ENCODE peak calls at places on chromosomes 1 and 21, in ten cellular contexts. One of them, this sample, is unnamed.
A peak's percentile ranks its signal among the peaks of the same experiment; 100 is the strongest.

GRCh38 chr1:205048382-205048781 is 5.4 kb downstream of the CNTN2 start:
- DNase-seq in neuronal stem cell: no peak
- DNase-seq in AML-193: no peak
- DNase-seq in activated CD4-positive, CD25-positive, alpha-beta regulatory T cell treated with anti-CD3 and anti-CD28 coated beads, Interleukin-2, amount 50 U/mL, for 16 hours: no peak
- DNase-seq in HFFc6: no peak
- DNase-seq in activated naive CD4-positive, alpha-beta T cell: no peak
- DNase-seq in iPS-NIHi11: no peak
- DNase-seq in cardiac muscle cell: no peak
- DNase-seq in prostate gland: no peak
- DNase-seq in NCI-H1694: peak; percentile 85
- DNase-seq in this sample: no peak

GRCh38 chr1:59879556-59879955 is 47.0 kb downstream of the CYP2J2 start:
- DNase-seq in neuronal stem cell: peak; percentile 54
- DNase-seq in AML-193: no peak
- DNase-seq in activated CD4-positive, CD25-positive, alpha-beta regulatory T cell treated with anti-CD3 and anti-CD28 coated beads, Interleukin-2, amount 50 U/mL, for 16 hours: no peak
- DNase-seq in HFFc6: peak; percentile 57
- DNase-seq in activated naive CD4-positive, alpha-beta T cell: peak; percentile 30
- DNase-seq in iPS-NIHi11: peak; percentile 75
- DNase-seq in cardiac muscle cell: peak; percentile 90
- DNase-seq in prostate gland: peak; percentile 78
- DNase-seq in NCI-H1694: peak; percentile 63
- DNase-seq in this sample: peak; percentile 75

GRCh38 chr1:230283678-230284077 is 142.5 kb downstream of the PGBD5 start:
- DNase-seq in neuronal stem cell: no peak
- DNase-seq in AML-193: no peak
- DNase-seq in activated CD4-positive, CD25-positive, alpha-beta regulatory T cell treated with anti-CD3 and anti-CD28 coated beads, Interleukin-2, amount 50 U/mL, for 16 hours: no peak
- DNase-seq in HFFc6: no peak
- DNase-seq in activated naive CD4-positive, alpha-beta T cell: no peak
- DNase-seq in iPS-NIHi11: no peak
- DNase-seq in cardiac muscle cell: no peak
- DNase-seq in prostate gland: no peak
- DNase-seq in NCI-H1694: no peak
- DNase-seq in this sample: no peak

GRCh38 chr1:39063191-39063590 is 37.0 kb downstream of the NDUFS5 start:
- DNase-seq in neuronal stem cell: no peak
- DNase-seq in AML-193: no peak
- DNase-seq in activated CD4-positive, CD25-positive, alpha-beta regulatory T cell treated with anti-CD3 and anti-CD28 coated beads, Interleukin-2, amount 50 U/mL, for 16 hours: no peak
- DNase-seq in HFFc6: no peak
- DNase-seq in activated naive CD4-positive, alpha-beta T cell: no peak
- DNase-seq in iPS-NIHi11: no peak
- DNase-seq in cardiac muscle cell: no peak
- DNase-seq in prostate gland: no peak
- DNase-seq in NCI-H1694: no peak
- DNase-seq in this sample: no peak

GRCh38 chr1:45563843-45564242 is 13.2 kb downstream of the AKR1A1 start:
- DNase-seq in neuronal stem cell: no peak
- DNase-seq in AML-193: no peak
- DNase-seq in activated CD4-positive, CD25-positive, alpha-beta regulatory T cell treated with anti-CD3 and anti-CD28 coated beads, Interleukin-2, amount 50 U/mL, for 16 hours: no peak
- DNase-seq in HFFc6: no peak
- DNase-seq in activated naive CD4-positive, alpha-beta T cell: no peak
- DNase-seq in iPS-NIHi11: no peak
- DNase-seq in cardiac muscle cell: no peak
- DNase-seq in prostate gland: no peak
- DNase-seq in NCI-H1694: no peak
- DNase-seq in this sample: no peak

GRCh38 chr21:15029077-15029476 is 35.7 kb downstream of the NRIP1 start:
- DNase-seq in neuronal stem cell: no peak
- DNase-seq in AML-193: no peak
- DNase-seq in activated CD4-positive, CD25-positive, alpha-beta regulatory T cell treated with anti-CD3 and anti-CD28 coated beads, Interleukin-2, amount 50 U/mL, for 16 hours: no peak
- DNase-seq in HFFc6: no peak
- DNase-seq in activated naive CD4-positive, alpha-beta T cell: no peak
- DNase-seq in iPS-NIHi11: no peak
- DNase-seq in cardiac muscle cell: no peak
- DNase-seq in prostate gland: no peak
- DNase-seq in NCI-H1694: no peak
- DNase-seq in this sample: no peak

GRCh38 chr1:207810173-207810572 is 58.3 kb downstream of the CD46 start:
- DNase-seq in neuronal stem cell: no peak
- DNase-seq in AML-193: no peak
- DNase-seq in activated CD4-positive, CD25-positive, alpha-beta regulatory T cell treated with anti-CD3 and anti-CD28 coated beads, Interleukin-2, amount 50 U/mL, for 16 hours: no peak
- DNase-seq in HFFc6: peak; percentile 91
- DNase-seq in activated naive CD4-positive, alpha-beta T cell: no peak
- DNase-seq in iPS-NIHi11: no peak
- DNase-seq in cardiac muscle cell: peak; percentile 44
- DNase-seq in prostate gland: no peak
- DNase-seq in NCI-H1694: no peak
- DNase-seq in this sample: no peak

GRCh38 chr1:4463631-4464030 is 190.8 kb upstream of the AJAP1 start:
- DNase-seq in neuronal stem cell: no peak
- DNase-seq in AML-193: no peak
- DNase-seq in activated CD4-positive, CD25-positive, alpha-beta regulatory T cell treated with anti-CD3 and anti-CD28 coated beads, Interleukin-2, amount 50 U/mL, for 16 hours: no peak
- DNase-seq in HFFc6: no peak
- DNase-seq in activated naive CD4-positive, alpha-beta T cell: no peak
- DNase-seq in iPS-NIHi11: no peak
- DNase-seq in cardiac muscle cell: no peak
- DNase-seq in prostate gland: no peak
- DNase-seq in NCI-H1694: no peak
- DNase-seq in this sample: no peak

GRCh38 chr1:23799570-23800395 is 771 bp downstream of the GALE start:
- DNase-seq in neuronal stem cell: peak; percentile 47
- DNase-seq in AML-193: no peak
- DNase-seq in activated CD4-positive, CD25-positive, alpha-beta regulatory T cell treated with anti-CD3 and anti-CD28 coated beads, Interleukin-2, amount 50 U/mL, for 16 hours: no peak
- DNase-seq in HFFc6: peak; percentile 45
- DNase-seq in activated naive CD4-positive, alpha-beta T cell: no peak
- DNase-seq in iPS-NIHi11: peak; percentile 79
- DNase-seq in cardiac muscle cell: peak; percentile 71
- DNase-seq in prostate gland: peak; percentile 41
- DNase-seq in NCI-H1694: no peak
- DNase-seq in this sample: peak; percentile 62

GRCh38 chr1:234398849-234399381 is 25.7 kb downstream of the COA6 start:
- DNase-seq in neuronal stem cell: no peak
- DNase-seq in AML-193: peak; percentile 62
- DNase-seq in activated CD4-positive, CD25-positive, alpha-beta regulatory T cell treated with anti-CD3 and anti-CD28 coated beads, Interleukin-2, amount 50 U/mL, for 16 hours: no peak
- DNase-seq in HFFc6: peak; percentile 16
- DNase-seq in activated naive CD4-positive, alpha-beta T cell: no peak
- DNase-seq in iPS-NIHi11: no peak
- DNase-seq in cardiac muscle cell: peak; percentile 28
- DNase-seq in prostate gland: no peak
- DNase-seq in NCI-H1694: no peak
- DNase-seq in this sample: no peak

GRCh38 chr1:68051475-68051874 is 1.0 kb upstream of the DIRAS3 start:
- DNase-seq in neuronal stem cell: peak; percentile 23
- DNase-seq in AML-193: no peak
- DNase-seq in activated CD4-positive, CD25-positive, alpha-beta regulatory T cell treated with anti-CD3 and anti-CD28 coated beads, Interleukin-2, amount 50 U/mL, for 16 hours: no peak
- DNase-seq in HFFc6: peak; percentile 71
- DNase-seq in activated naive CD4-positive, alpha-beta T cell: no peak
- DNase-seq in iPS-NIHi11: peak; percentile 67
- DNase-seq in cardiac muscle cell: peak; percentile 85
- DNase-seq in prostate gland: peak; percentile 33
- DNase-seq in NCI-H1694: no peak
- DNase-seq in this sample: peak; percentile 63

GRCh38 chr21:38443110-38443509 is 55.2 kb downstream of the ERG start:
- DNase-seq in neuronal stem cell: no peak
- DNase-seq in AML-193: no peak
- DNase-seq in activated CD4-positive, CD25-positive, alpha-beta regulatory T cell treated with anti-CD3 and anti-CD28 coated beads, Interleukin-2, amount 50 U/mL, for 16 hours: no peak
- DNase-seq in HFFc6: no peak
- DNase-seq in activated naive CD4-positive, alpha-beta T cell: no peak
- DNase-seq in iPS-NIHi11: no peak
- DNase-seq in cardiac muscle cell: peak; percentile 21
- DNase-seq in prostate gland: no peak
- DNase-seq in NCI-H1694: no peak
- DNase-seq in this sample: no peak

GRCh38 chr1:1894354-1895049 is 3.6 kb upstream of the GNB1 start:
- DNase-seq in neuronal stem cell: no peak
- DNase-seq in AML-193: no peak
- DNase-seq in activated CD4-positive, CD25-positive, alpha-beta regulatory T cell treated with anti-CD3 and anti-CD28 coated beads, Interleukin-2, amount 50 U/mL, for 16 hours: no peak
- DNase-seq in HFFc6: no peak
- DNase-seq in activated naive CD4-positive, alpha-beta T cell: no peak
- DNase-seq in iPS-NIHi11: no peak
- DNase-seq in cardiac muscle cell: no peak
- DNase-seq in prostate gland: peak; percentile 79
- DNase-seq in NCI-H1694: no peak
- DNase-seq in this sample: no peak

GRCh38 chr1:245797592-245798366 is 643.0 kb downstream of the KIF26B start:
- DNase-seq in neuronal stem cell: peak; percentile 15
- DNase-seq in AML-193: peak; percentile 5
- DNase-seq in activated CD4-positive, CD25-positive, alpha-beta regulatory T cell treated with anti-CD3 and anti-CD28 coated beads, Interleukin-2, amount 50 U/mL, for 16 hours: no peak
- DNase-seq in HFFc6: no peak
- DNase-seq in activated naive CD4-positive, alpha-beta T cell: no peak
- DNase-seq in iPS-NIHi11: peak; percentile 54
- DNase-seq in cardiac muscle cell: peak; percentile 22
- DNase-seq in prostate gland: no peak
- DNase-seq in NCI-H1694: no peak
- DNase-seq in this sample: no peak

GRCh38 chr1:39900662-39901485 is 843 bp downstream of the MYCL start:
- DNase-seq in neuronal stem cell: no peak
- DNase-seq in AML-193: no peak
- DNase-seq in activated CD4-positive, CD25-positive, alpha-beta regulatory T cell treated with anti-CD3 and anti-CD28 coated beads, Interleukin-2, amount 50 U/mL, for 16 hours: no peak
- DNase-seq in HFFc6: no peak
- DNase-seq in activated naive CD4-positive, alpha-beta T cell: no peak
- DNase-seq in iPS-NIHi11: no peak
- DNase-seq in cardiac muscle cell: peak; percentile 42
- DNase-seq in prostate gland: peak; percentile 32
- DNase-seq in NCI-H1694: peak; percentile 100
- DNase-seq in this sample: peak; percentile 68

GRCh38 chr21:37407719-37408455 is 41.3 kb downstream of the DYRK1A start:
- DNase-seq in neuronal stem cell: no peak
- DNase-seq in AML-193: no peak
- DNase-seq in activated CD4-positive, CD25-positive, alpha-beta regulatory T cell treated with anti-CD3 and anti-CD28 coated beads, Interleukin-2, amount 50 U/mL, for 16 hours: no peak
- DNase-seq in HFFc6: peak; percentile 29
- DNase-seq in activated naive CD4-positive, alpha-beta T cell: no peak
- DNase-seq in iPS-NIHi11: no peak
- DNase-seq in cardiac muscle cell: peak; percentile 38
- DNase-seq in prostate gland: no peak
- DNase-seq in NCI-H1694: no peak
- DNase-seq in this sample: no peak

GRCh38 chr1:91689586-91690481 is 189.2 kb downstream of the CDC7 start:
- DNase-seq in neuronal stem cell: no peak
- DNase-seq in AML-193: no peak
- DNase-seq in activated CD4-positive, CD25-positive, alpha-beta regulatory T cell treated with anti-CD3 and anti-CD28 coated beads, Interleukin-2, amount 50 U/mL, for 16 hours: no peak
- DNase-seq in HFFc6: no peak
- DNase-seq in activated naive CD4-positive, alpha-beta T cell: no peak
- DNase-seq in iPS-NIHi11: no peak
- DNase-seq in cardiac muscle cell: peak; percentile 73
- DNase-seq in prostate gland: no peak
- DNase-seq in NCI-H1694: no peak
- DNase-seq in this sample: no peak

GRCh38 chr1:47813970-47814369 is 183.2 kb downstream of the TRABD2B start:
- DNase-seq in neuronal stem cell: no peak
- DNase-seq in AML-193: no peak
- DNase-seq in activated CD4-positive, CD25-positive, alpha-beta regulatory T cell treated with anti-CD3 and anti-CD28 coated beads, Interleukin-2, amount 50 U/mL, for 16 hours: no peak
- DNase-seq in HFFc6: no peak
- DNase-seq in activated naive CD4-positive, alpha-beta T cell: no peak
- DNase-seq in iPS-NIHi11: no peak
- DNase-seq in cardiac muscle cell: no peak
- DNase-seq in prostate gland: no peak
- DNase-seq in NCI-H1694: no peak
- DNase-seq in this sample: no peak

GRCh38 chr1:44571712-44572571 is 102.3 kb downstream of the TMEM53 start:
- DNase-seq in neuronal stem cell: no peak
- DNase-seq in AML-193: peak; percentile 7
- DNase-seq in activated CD4-positive, CD25-positive, alpha-beta regulatory T cell treated with anti-CD3 and anti-CD28 coated beads, Interleukin-2, amount 50 U/mL, for 16 hours: no peak
- DNase-seq in HFFc6: no peak
- DNase-seq in activated naive CD4-positive, alpha-beta T cell: no peak
- DNase-seq in iPS-NIHi11: peak; percentile 63
- DNase-seq in cardiac muscle cell: peak; percentile 7
- DNase-seq in prostate gland: no peak
- DNase-seq in NCI-H1694: peak; percentile 39
- DNase-seq in this sample: no peak

GRCh38 chr1:940121-941026 is 16.7 kb downstream of the SAMD11 start:
- DNase-seq in neuronal stem cell: no peak
- DNase-seq in AML-193: no peak
- DNase-seq in activated CD4-positive, CD25-positive, alpha-beta regulatory T cell treated with anti-CD3 and anti-CD28 coated beads, Interleukin-2, amount 50 U/mL, for 16 hours: no peak
- DNase-seq in HFFc6: peak; percentile 53
- DNase-seq in activated naive CD4-positive, alpha-beta T cell: no peak
- DNase-seq in iPS-NIHi11: peak; percentile 78
- DNase-seq in cardiac muscle cell: peak; percentile 84
- DNase-seq in prostate gland: no peak
- DNase-seq in NCI-H1694: peak; percentile 31
- DNase-seq in this sample: peak; percentile 88

GRCh38 chr21:26977741-26978140 is 10.9 kb upstream of the ADAMTS5 start:
- DNase-seq in neuronal stem cell: no peak
- DNase-seq in AML-193: no peak
- DNase-seq in activated CD4-positive, CD25-positive, alpha-beta regulatory T cell treated with anti-CD3 and anti-CD28 coated beads, Interleukin-2, amount 50 U/mL, for 16 hours: no peak
- DNase-seq in HFFc6: no peak
- DNase-seq in activated naive CD4-positive, alpha-beta T cell: no peak
- DNase-seq in iPS-NIHi11: no peak
- DNase-seq in cardiac muscle cell: no peak
- DNase-seq in prostate gland: no peak
- DNase-seq in NCI-H1694: no peak
- DNase-seq in this sample: no peak

GRCh38 chr1:160780398-160780755 is 15.6 kb upstream of the LY9 start:
- DNase-seq in neuronal stem cell: no peak
- DNase-seq in AML-193: no peak
- DNase-seq in activated CD4-positive, CD25-positive, alpha-beta regulatory T cell treated with anti-CD3 and anti-CD28 coated beads, Interleukin-2, amount 50 U/mL, for 16 hours: no peak
- DNase-seq in HFFc6: no peak
- DNase-seq in activated naive CD4-positive, alpha-beta T cell: no peak
- DNase-seq in iPS-NIHi11: no peak
- DNase-seq in cardiac muscle cell: no peak
- DNase-seq in prostate gland: no peak
- DNase-seq in NCI-H1694: no peak
- DNase-seq in this sample: no peak

GRCh38 chr1:160781914-160782689 is 13.9 kb upstream of the LY9 start:
- DNase-seq in neuronal stem cell: no peak
- DNase-seq in AML-193: no peak
- DNase-seq in activated CD4-positive, CD25-positive, alpha-beta regulatory T cell treated with anti-CD3 and anti-CD28 coated beads, Interleukin-2, amount 50 U/mL, for 16 hours: no peak
- DNase-seq in HFFc6: no peak
- DNase-seq in activated naive CD4-positive, alpha-beta T cell: no peak
- DNase-seq in iPS-NIHi11: no peak
- DNase-seq in cardiac muscle cell: no peak
- DNase-seq in prostate gland: peak; percentile 33
- DNase-seq in NCI-H1694: no peak
- DNase-seq in this sample: no peak

GRCh38 chr1:173205146-173206051 is 1.7 kb downstream of the TNFSF4 start:
- DNase-seq in neuronal stem cell: no peak
- DNase-seq in AML-193: peak; percentile 58
- DNase-seq in activated CD4-positive, CD25-positive, alpha-beta regulatory T cell treated with anti-CD3 and anti-CD28 coated beads, Interleukin-2, amount 50 U/mL, for 16 hours: no peak
- DNase-seq in HFFc6: no peak
- DNase-seq in activated naive CD4-positive, alpha-beta T cell: peak; percentile 20
- DNase-seq in iPS-NIHi11: no peak
- DNase-seq in cardiac muscle cell: peak; percentile 90
- DNase-seq in prostate gland: no peak
- DNase-seq in NCI-H1694: no peak
- DNase-seq in this sample: no peak

GRCh38 chr21:46423546-46424061 is 35.1 kb upstream of the DIP2A start:
- DNase-seq in neuronal stem cell: no peak
- DNase-seq in AML-193: no peak
- DNase-seq in activated CD4-positive, CD25-positive, alpha-beta regulatory T cell treated with anti-CD3 and anti-CD28 coated beads, Interleukin-2, amount 50 U/mL, for 16 hours: no peak
- DNase-seq in HFFc6: no peak
- DNase-seq in activated naive CD4-positive, alpha-beta T cell: no peak
- DNase-seq in iPS-NIHi11: no peak
- DNase-seq in cardiac muscle cell: peak; percentile 2
- DNase-seq in prostate gland: no peak
- DNase-seq in NCI-H1694: no peak
- DNase-seq in this sample: no peak

GRCh38 chr1:54714881-54715492 is 674 bp upstream of the TTC4 start:
- DNase-seq in neuronal stem cell: no peak
- DNase-seq in AML-193: no peak
- DNase-seq in activated CD4-positive, CD25-positive, alpha-beta regulatory T cell treated with anti-CD3 and anti-CD28 coated beads, Interleukin-2, amount 50 U/mL, for 16 hours: no peak
- DNase-seq in HFFc6: no peak
- DNase-seq in activated naive CD4-positive, alpha-beta T cell: no peak
- DNase-seq in iPS-NIHi11: no peak
- DNase-seq in cardiac muscle cell: no peak
- DNase-seq in prostate gland: no peak
- DNase-seq in NCI-H1694: no peak
- DNase-seq in this sample: no peak